ENCODE peak calls at places on chromosomes 13 and 19, in five cellular contexts. D, I, F, H and W are unnamed samples.

GRCh38 chr19:47263169-47263560 is 6.8 kb downstream of the CCDC9 start:
- DNase-seq in D (no peak), I (no peak), F (no peak), H (no peak), W (no peak)

GRCh38 chr13:102018716-102019115 is 383.1 kb downstream of the FGF14 start:
- DNase-seq in D (no peak), I (no peak), F (no peak), H (no peak), W (no peak)

GRCh38 chr13:63497601-63498000 is 2082.0 kb upstream of the PCDH20 start:
- DNase-seq in D (no peak), I (no peak), F (no peak), H (no peak), W (no peak)

GRCh38 chr13:108963846-108964600 is 334.6 kb downstream of the MYO16 start:
- DNase-seq in D (no peak), I (no peak), F (no peak), H (no peak), W (no peak)

GRCh38 chr19:41691268-41691970 is 3.3 kb upstream of the CEACAM7 start:
- DNase-seq in D (no peak), I (peak), F (peak), H (peak), W (no peak)

GRCh38 chr19:18007605-18007938 is 398 bp upstream of the ARRDC2 start:
- DNase-seq in D (no peak), I (no peak), F (no peak), H (no peak), W (no peak)

GRCh38 chr13:24923305-24923640 is 159.3 kb downstream of the RNF17 start:
- DNase-seq in D (peak), I (no peak), F (peak), H (no peak), W (no peak)

GRCh38 chr13:30371649-30372265 is 50.5 kb upstream of the UBE2L5 start:
- DNase-seq in D (peak), I (no peak), F (peak), H (no peak), W (peak)

GRCh38 chr19:51784922-51785690 is 9.9 kb upstream of the FPR3 start:
- DNase-seq in D (peak), I (peak), F (no peak), H (peak), W (peak)

GRCh38 chr13:94710081-94710809 is 2.1 kb downstream of the SOX21 start:
- DNase-seq in D (no peak), I (no peak), F (no peak), H (peak), W (no peak)

GRCh38 chr13:22201395-22201794 is 530.5 kb downstream of the FGF9 start:
- DNase-seq in D (no peak), I (no peak), F (no peak), H (no peak), W (no peak)

GRCh38 chr13:26423634-26424033 is 133.8 kb upstream of the WASF3 start:
- DNase-seq in D (no peak), I (peak), F (no peak), H (peak), W (no peak)

GRCh38 chr19:35718345-35719041 is 690 bp downstream of the KMT2B start:
- DNase-seq in D (no peak), I (no peak), F (peak), H (peak), W (peak)

GRCh38 chr13:92649140-92649813 is 577.3 kb upstream of the GPC6 start:
- DNase-seq in D (no peak), I (no peak), F (no peak), H (no peak), W (no peak)

DNA sequence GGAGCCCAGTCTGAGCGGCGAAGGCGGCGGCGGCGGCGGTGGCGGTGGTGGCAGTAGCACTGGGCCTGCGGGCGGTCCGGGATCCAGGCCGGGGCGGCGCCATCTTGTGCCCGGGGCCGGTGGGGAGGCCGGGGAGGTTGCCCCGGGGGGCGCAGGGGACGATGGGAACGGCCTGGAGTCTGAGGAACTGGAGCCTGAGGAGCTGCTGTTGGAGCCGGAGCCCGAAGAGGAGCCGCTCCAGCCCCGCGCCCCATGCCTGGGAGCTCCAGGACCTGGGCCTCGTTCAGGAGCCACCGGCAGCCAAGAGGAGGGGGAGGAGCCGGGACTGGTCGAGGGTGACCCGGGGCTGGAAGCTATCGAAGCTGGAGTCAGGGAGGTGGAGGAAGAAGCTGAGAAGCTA is 11.6 kb downstream of the ZNF28 start:
- DNase-seq in D (no peak), I (no peak), F (no peak), H (no peak), W (no peak)
- H3K4me3 ChIP-seq in D (no peak), I (no peak), F (no peak), H (no peak), W (no peak)

GRCh38 chr13:29260684-29261083 is 334.8 kb downstream of the SLC7A1 start:
- DNase-seq in D (no peak), I (no peak), F (no peak), H (peak), W (no peak)
- TF ChIP-seq CTCF in D (no peak), I (no peak), F (no peak), H (peak), W (peak)

GRCh38 chr13:28716511-28716910 is 2.3 kb downstream of the SLC46A3 start:
- DNase-seq in D (no peak), I (peak), F (no peak), H (no peak), W (no peak)
- H3K4me3 ChIP-seq in D (no peak), I (no peak), F (no peak), H (no peak), W (no peak)

GRCh38 chr13:110801044-110801443 is 87.5 kb downstream of the ING1 start:
- DNase-seq in D (no peak), I (no peak), F (no peak), H (no peak), W (no peak)
- TF ChIP-seq CTCF in D (no peak), I (no peak), F (no peak), H (peak), W (peak)

GRCh38 chr13:77300176-77301141 is 26.4 kb downstream of the MYCBP2 start:
- DNase-seq in D (no peak), I (no peak), F (no peak), H (peak), W (peak)
- H3K4me3 ChIP-seq in D (peak), I (no peak), F (no peak), H (no peak), W (no peak)

GRCh38 chr19:1167687-1168561 is 6.1 kb downstream of the SBNO2 start:
- DNase-seq in D (no peak), I (no peak), F (no peak), H (no peak), W (no peak)

GRCh38 chr19:1168562-1168873 is 5.5 kb downstream of the SBNO2 start:
- DNase-seq in D (no peak), I (no peak), F (no peak), H (no peak), W (no peak)

GRCh38 chr19:1170938-1171754 is 2.9 kb downstream of the SBNO2 start:
- DNase-seq in D (no peak), I (no peak), F (no peak), H (no peak), W (no peak)

GRCh38 chr19:1169921-1170885 is 3.9 kb downstream of the SBNO2 start:
- DNase-seq in D (no peak), I (no peak), F (peak), H (no peak), W (no peak)

GRCh38 chr19:1168877-1169791 is 4.9 kb downstream of the SBNO2 start:
- DNase-seq in D (no peak), I (no peak), F (no peak), H (no peak), W (no peak)
- TF ChIP-seq CTCF in D (no peak), I (no peak), F (no peak), H (no peak), W (no peak)